ENCODE peak calls at places on chromosomes 12 and 14, in eight cellular contexts. One of them, this sample, is unnamed.

GRCh38 chr14:99687284-99688209 is 3.4 kb downstream of the CYP46A1 start:
- DNase-seq in A549: no peak
- DNase-seq in IMR-90: no peak
- DNase-seq in HepG2: peak; percentile 19
- DNase-seq in HCT116: peak; percentile 15
- DNase-seq in H1: no peak
- DNase-seq in K562: peak; percentile 18
- DNase-seq in GM12878: no peak
- DNase-seq in this sample: no peak

GRCh38 chr14:102516531-102517411 is 7.2 kb upstream of the ANKRD9 start:
- DNase-seq in HCT116: no peak
- DNase-seq in K562: peak; percentile 51
- DNase-seq in GM12878: no peak
- DNase-seq in HepG2: peak; percentile 44
- DNase-seq in H1: no peak
- DNase-seq in A549: peak; percentile 67
- DNase-seq in IMR-90: no peak
- DNase-seq in this sample: peak; percentile 97

GRCh38 chr12:401235-402126 is at the start of gene CCDC77:
- DNase-seq in HCT116: peak; percentile 83
- DNase-seq in A549: peak; percentile 78
- DNase-seq in H1: peak; percentile 80
- DNase-seq in HepG2: peak; percentile 89
- DNase-seq in IMR-90: peak; percentile 88
- DNase-seq in K562: peak; percentile 93
- DNase-seq in GM12878: peak; percentile 86
- DNase-seq in this sample: peak; percentile 95

GRCh38 chr14:101017806-101018560 is 114.5 kb upstream of the RTL1 start:
- DNase-seq in GM12878: no peak
- DNase-seq in HepG2: no peak
- DNase-seq in A549: no peak
- DNase-seq in IMR-90: no peak
- DNase-seq in HCT116: no peak
- DNase-seq in H1: no peak
- DNase-seq in K562: no peak
- DNase-seq in this sample: no peak

GRCh38 chr14:38171197-38171596 is 36.5 kb upstream of the SSTR1 start:
- DNase-seq in A549: no peak
- DNase-seq in HCT116: no peak
- DNase-seq in GM12878: no peak
- DNase-seq in HepG2: no peak
- DNase-seq in IMR-90: peak; percentile 33
- DNase-seq in H1: no peak
- DNase-seq in K562: no peak
- DNase-seq in this sample: no peak

GRCh38 chr12:19757317-19757877 is 318.1 kb downstream of the AEBP2 start:
- DNase-seq in GM12878: peak; percentile 5
- DNase-seq in IMR-90: peak; percentile 64
- DNase-seq in A549: no peak
- DNase-seq in K562: no peak
- DNase-seq in H1: no peak
- DNase-seq in HepG2: no peak
- DNase-seq in HCT116: peak; percentile 19
- DNase-seq in this sample: peak; percentile 31

GRCh38 chr12:619346-619745 is 43.9 kb downstream of the NINJ2 start:
- DNase-seq in K562: no peak
- DNase-seq in GM12878: no peak
- DNase-seq in HepG2: no peak
- DNase-seq in H1: no peak
- DNase-seq in IMR-90: no peak
- DNase-seq in A549: no peak
- DNase-seq in HCT116: no peak
- DNase-seq in this sample: no peak

GRCh38 chr12:5088586-5089264 is 45.0 kb downstream of the KCNA5 start:
- DNase-seq in HCT116: no peak
- DNase-seq in IMR-90: peak; percentile 91
- DNase-seq in K562: no peak
- DNase-seq in HepG2: no peak
- DNase-seq in H1: no peak
- DNase-seq in A549: peak; percentile 22
- DNase-seq in GM12878: no peak
- DNase-seq in this sample: peak; percentile 27

GRCh38 chr14:58607131-58607531 is 30.6 kb upstream of the DACT1 start:
- DNase-seq in IMR-90: no peak
- DNase-seq in K562: no peak
- DNase-seq in A549: no peak
- DNase-seq in GM12878: no peak
- DNase-seq in HepG2: no peak
- DNase-seq in H1: no peak
- DNase-seq in HCT116: no peak
- DNase-seq in this sample: no peak

GRCh38 chr14:78022059-78022458 is 148.1 kb upstream of the NRXN3 start:
- DNase-seq in K562: peak; percentile 83
- DNase-seq in H1: peak; percentile 68
- DNase-seq in IMR-90: peak; percentile 16
- DNase-seq in HepG2: peak; percentile 54
- DNase-seq in HCT116: peak; percentile 67
- DNase-seq in GM12878: peak; percentile 25
- DNase-seq in A549: peak; percentile 38
- DNase-seq in this sample: peak; percentile 67

GRCh38 chr12:30463636-30464035 is 232.0 kb downstream of the IPO8 start:
- DNase-seq in GM12878: no peak
- DNase-seq in HepG2: no peak
- DNase-seq in A549: no peak
- DNase-seq in IMR-90: no peak
- DNase-seq in K562: no peak
- DNase-seq in H1: no peak
- DNase-seq in HCT116: no peak
- DNase-seq in this sample: no peak

GRCh38 chr14:87334997-87335675 is 657.8 kb downstream of the GALC start:
- DNase-seq in K562: no peak
- DNase-seq in IMR-90: no peak
- DNase-seq in A549: no peak
- DNase-seq in H1: no peak
- DNase-seq in HepG2: no peak
- DNase-seq in GM12878: no peak
- DNase-seq in HCT116: no peak
- DNase-seq in this sample: no peak

GRCh38 chr14:61212546-61212945 is 68.6 kb downstream of the TMEM30B start:
- DNase-seq in HepG2: no peak
- DNase-seq in HCT116: no peak
- DNase-seq in K562: no peak
- DNase-seq in H1: no peak
- DNase-seq in IMR-90: no peak
- DNase-seq in A549: no peak
- DNase-seq in GM12878: no peak
- DNase-seq in this sample: no peak

GRCh38 chr12:12776261-12776660 is 9.2 kb upstream of the APOLD1 start:
- DNase-seq in A549: no peak
- DNase-seq in IMR-90: peak; percentile 23
- DNase-seq in GM12878: no peak
- DNase-seq in HepG2: peak; percentile 13
- DNase-seq in K562: no peak
- DNase-seq in H1: no peak
- DNase-seq in HCT116: no peak
- DNase-seq in this sample: no peak

GRCh38 chr14:102795060-102795925 is 18.0 kb downstream of the TRAF3 start:
- DNase-seq in HepG2: peak; percentile 82
- DNase-seq in HCT116: no peak
- DNase-seq in A549: peak; percentile 86
- DNase-seq in H1: no peak
- DNase-seq in IMR-90: peak; percentile 91
- DNase-seq in GM12878: no peak
- DNase-seq in K562: peak; percentile 28
- DNase-seq in this sample: no peak

GRCh38 chr12:30417697-30418231 is 277.9 kb downstream of the IPO8 start:
- DNase-seq in H1: no peak
- DNase-seq in HCT116: peak; percentile 44
- DNase-seq in K562: no peak
- DNase-seq in A549: no peak
- DNase-seq in IMR-90: peak; percentile 74
- DNase-seq in HepG2: no peak
- DNase-seq in GM12878: no peak
- DNase-seq in this sample: no peak

GRCh38 chr12:123075591-123076171 is 75.2 kb downstream of the PITPNM2 start:
- DNase-seq in K562: peak; percentile 63
- DNase-seq in IMR-90: no peak
- DNase-seq in HCT116: no peak
- DNase-seq in H1: peak; percentile 33
- DNase-seq in A549: no peak
- DNase-seq in GM12878: no peak
- DNase-seq in HepG2: peak; percentile 78
- DNase-seq in this sample: no peak

GRCh38 chr14:89277229-89277628 is 139.8 kb downstream of the FOXN3 start:
- DNase-seq in GM12878: no peak
- DNase-seq in IMR-90: no peak
- DNase-seq in HepG2: no peak
- DNase-seq in A549: no peak
- DNase-seq in HCT116: no peak
- DNase-seq in K562: no peak
- DNase-seq in H1: no peak
- DNase-seq in this sample: no peak

GRCh38 chr14:52012635-52013034 is 23.3 kb downstream of the RTRAF start:
- DNase-seq in IMR-90: no peak
- DNase-seq in H1: no peak
- DNase-seq in GM12878: no peak
- DNase-seq in HepG2: no peak
- DNase-seq in A549: no peak
- DNase-seq in HCT116: no peak
- DNase-seq in K562: no peak
- DNase-seq in this sample: no peak

GRCh38 chr14:59305231-59305630 is 116.8 kb downstream of the DAAM1 start:
- DNase-seq in K562: no peak
- DNase-seq in GM12878: no peak
- DNase-seq in IMR-90: peak; percentile 76
- DNase-seq in HCT116: no peak
- DNase-seq in H1: no peak
- DNase-seq in A549: no peak
- DNase-seq in HepG2: no peak
- DNase-seq in this sample: no peak

GRCh38 chr14:61927521-61927920 is 165.3 kb downstream of the SNAPC1 start:
- DNase-seq in A549: no peak
- DNase-seq in HCT116: no peak
- DNase-seq in H1: no peak
- DNase-seq in K562: no peak
- DNase-seq in HepG2: no peak
- DNase-seq in GM12878: no peak
- DNase-seq in IMR-90: peak; percentile 81
- DNase-seq in this sample: no peak

GRCh38 chr12:65603428-65604351 is 220.6 kb upstream of the HMGA2 start:
- DNase-seq in HepG2: no peak
- DNase-seq in H1: no peak
- DNase-seq in K562: peak; percentile 30
- DNase-seq in HCT116: peak; percentile 75
- DNase-seq in A549: peak; percentile 48
- DNase-seq in GM12878: no peak
- DNase-seq in IMR-90: peak; percentile 94
- DNase-seq in this sample: no peak

DNA sequence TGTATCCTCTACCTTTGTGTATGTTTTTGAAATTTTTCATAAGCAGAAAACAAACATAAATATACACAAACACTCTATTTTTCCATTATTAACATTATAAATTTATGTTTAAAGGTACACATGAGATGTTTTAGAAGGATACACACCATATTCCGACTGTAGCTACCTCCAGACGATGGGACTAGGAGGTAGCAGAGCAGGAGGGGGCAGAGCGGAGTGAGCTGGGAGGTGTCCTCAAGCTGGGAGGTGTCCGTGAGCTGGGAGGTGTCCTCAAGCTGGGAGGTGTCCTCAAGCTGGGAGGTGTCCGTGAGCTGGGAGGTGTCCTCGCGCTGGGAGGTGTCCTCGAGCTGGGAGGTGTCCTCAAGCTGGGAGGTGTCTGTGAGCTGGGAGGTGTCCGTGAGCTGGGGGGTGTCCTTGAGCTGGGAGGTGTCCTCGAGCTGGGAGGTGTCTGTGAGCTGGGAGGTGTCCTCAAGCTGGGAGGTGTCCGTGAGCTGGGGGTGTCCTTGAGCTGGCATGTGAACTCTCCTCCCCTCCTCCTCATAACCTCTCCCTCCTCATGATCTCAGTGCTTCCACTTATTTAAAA is 347.0 kb upstream of the SFSWAP start:
- DNase-seq in GM12878: no peak
- DNase-seq in H1: no peak
- DNase-seq in K562: peak; percentile 78
- DNase-seq in HepG2: no peak
- DNase-seq in A549: no peak
- DNase-seq in HCT116: no peak
- DNase-seq in IMR-90: no peak
- DNase-seq in this sample: no peak
- TF ChIP-seq RAD21 in GM12878: no peak
- TF ChIP-seq RAD21 in H1: no peak
- TF ChIP-seq RAD21 in K562: no peak
- TF ChIP-seq RAD21 in HepG2: no peak
- TF ChIP-seq RAD21 in A549: no peak
- TF ChIP-seq RAD21 in HCT116: no peak
- TF ChIP-seq RAD21 in IMR-90: no peak
- TF ChIP-seq RAD21 in this sample: no peak

GRCh38 chr12:63889236-63889635 is 44.7 kb downstream of the SRGAP1 start:
- DNase-seq in GM12878: no peak
- DNase-seq in H1: no peak
- DNase-seq in HCT116: no peak
- DNase-seq in K562: no peak
- DNase-seq in A549: peak; percentile 39
- DNase-seq in IMR-90: peak; percentile 85
- DNase-seq in HepG2: no peak
- DNase-seq in this sample: no peak
- H3K4me3 ChIP-seq in GM12878: no peak overlapping the region
- H3K4me3 ChIP-seq in H1: no peak overlapping the region
- H3K4me3 ChIP-seq in HCT116: no peak overlapping the region
- H3K4me3 ChIP-seq in K562: no peak overlapping the region
- H3K4me3 ChIP-seq in A549: peak overlapping the region; percentile 2
- H3K4me3 ChIP-seq in IMR-90: no peak overlapping the region
- H3K4me3 ChIP-seq in HepG2: no peak overlapping the region
- H3K4me3 ChIP-seq in this sample: no peak overlapping the region

GRCh38 chr12:97476255-97476654 is 13.7 kb downstream of the RMST start:
- DNase-seq in H1: no peak
- DNase-seq in HepG2: no peak
- DNase-seq in GM12878: no peak
- DNase-seq in IMR-90: no peak
- DNase-seq in K562: no peak
- DNase-seq in A549: no peak
- DNase-seq in HCT116: no peak
- DNase-seq in this sample: no peak
- H3K4me1 ChIP-seq in H1: peaks cover 5% of the 10 kb centered on the region
- H3K4me1 ChIP-seq in HepG2: peaks cover 7% of the 10 kb centered on the region
- H3K4me1 ChIP-seq in GM12878: no peaks in the 10 kb centered on the region
- H3K4me1 ChIP-seq in IMR-90: no peaks in the 10 kb centered on the region
- H3K4me1 ChIP-seq in K562: no peaks in the 10 kb centered on the region
- H3K4me1 ChIP-seq in A549: no peaks in the 10 kb centered on the region
- H3K4me1 ChIP-seq in HCT116: no peaks in the 10 kb centered on the region
- H3K4me1 ChIP-seq in this sample: no peaks in the 10 kb centered on the region

DNA sequence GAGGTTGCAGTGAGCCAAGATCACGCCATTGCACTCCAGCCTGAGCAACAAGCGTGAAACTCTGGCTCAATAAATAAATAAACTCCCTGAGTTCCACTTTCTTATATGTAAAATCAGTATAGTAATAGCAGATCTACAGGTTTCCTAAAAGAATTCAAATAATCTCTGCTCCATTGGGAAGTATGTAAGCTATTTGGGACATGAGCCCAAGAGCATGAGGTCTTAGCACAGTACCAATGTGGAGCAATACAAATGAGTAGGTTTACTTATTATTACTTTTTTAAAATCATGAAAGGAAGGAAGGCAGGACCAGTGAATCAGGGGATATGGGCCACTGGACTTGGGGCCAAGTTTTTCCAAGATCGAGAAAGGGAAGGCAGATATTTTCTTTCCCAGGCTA is 216.9 kb upstream of the DIO2 start:
- DNase-seq in IMR-90: peak; percentile 47
- DNase-seq in HCT116: no peak
- DNase-seq in H1: no peak
- DNase-seq in A549: no peak
- DNase-seq in K562: no peak
- DNase-seq in GM12878: no peak
- DNase-seq in HepG2: no peak
- DNase-seq in this sample: no peak
- TF ChIP-seq RAD21 in IMR-90: no peak
- TF ChIP-seq RAD21 in HCT116: no peak
- TF ChIP-seq RAD21 in H1: no peak
- TF ChIP-seq RAD21 in A549: no peak
- TF ChIP-seq RAD21 in K562: no peak
- TF ChIP-seq RAD21 in GM12878: no peak
- TF ChIP-seq RAD21 in HepG2: no peak
- TF ChIP-seq RAD21 in this sample: no peak